ENCODE peak calls at places on chromosomes 16 and 17, in seven cellular contexts. W, E, D, R, U, T and L are unnamed samples.

GRCh38 chr17:52025231-52025630 is 133.3 kb downstream of the CA10 start:
- DNase-seq in D (no peak), W (no peak), U (no peak), R (no peak), T (no peak), E (no peak), L (no peak)

GRCh38 chr17:51888823-51889222 is 269.7 kb downstream of the CA10 start:
- DNase-seq in E (no peak), D (no peak), U (no peak), W (no peak), R (no peak), T (no peak), L (no peak)

GRCh38 chr17:69047368-69048263 is 13.1 kb downstream of the ABCA9 start:
- DNase-seq in D (no peak), T (peak; percentile 51), W (peak; percentile 95), U (no peak), E (no peak), R (no peak), L (no peak)

GRCh38 chr17:75344664-75345063 is 55.4 kb upstream of the SLC25A19 start:
- DNase-seq in T (no peak), W (no peak), R (no peak), E (no peak), D (no peak), U (no peak), L (no peak)

GRCh38 chr17:46915596-46915995 is 7.4 kb upstream of the GOSR2 start:
- DNase-seq in R (no peak), T (no peak), E (no peak), W (no peak), D (no peak), U (no peak), L (no peak)

GRCh38 chr17:74605361-74605760 is 13.3 kb upstream of the CD300LD start:
- DNase-seq in E (no peak), W (no peak), R (no peak), U (no peak), D (no peak), T (no peak), L (peak; percentile 92)

GRCh38 chr16:11626657-11627291 is 40.1 kb upstream of the LITAF start:
- DNase-seq in R (no peak), U (no peak), E (no peak), D (no peak), W (no peak), T (no peak), L (peak; percentile 63)

GRCh38 chr16:4358831-4359561 is 7.9 kb upstream of the PAM16 start:
- DNase-seq in E (no peak), T (no peak), D (no peak), U (no peak), W (no peak), R (peak; percentile 50), L (peak; percentile 96)

GRCh38 chr16:87076950-87077749 is 240.0 kb downstream of the C16orf95 start:
- DNase-seq in T (peak; percentile 37), R (no peak), E (peak; percentile 12), U (no peak), W (peak; percentile 34), D (no peak), L (peak; percentile 77)

GRCh38 chr17:9971991-9972390 is 66.9 kb upstream of the RCVRN start:
- DNase-seq in R (no peak), E (no peak), W (no peak), D (no peak), U (no peak), T (no peak), L (no peak)

GRCh38 chr16:11636172-11636721 is 32.0 kb upstream of the SNN start:
- DNase-seq in U (peak; percentile 96), D (peak; percentile 75), E (peak; percentile 26), W (no peak), R (no peak), T (no peak), L (no peak)

GRCh38 chr17:65531508-65532431 is 29.7 kb downstream of the AXIN2 start:
- DNase-seq in R (no peak), D (no peak), E (no peak), W (no peak), T (no peak), U (no peak), L (peak; percentile 90)

GRCh38 chr16:53211253-53211652 is 156.5 kb downstream of the CHD9 start:
- DNase-seq in D (no peak), E (no peak), T (no peak), R (no peak), U (no peak), W (no peak), L (no peak)

GRCh38 chr16:50340578-50340977 is 28.2 kb downstream of the BRD7 start:
- DNase-seq in T (no peak), R (no peak), E (no peak), D (no peak), U (no peak), W (no peak), L (no peak)

GRCh38 chr16:57318240-57318970 is 33.9 kb upstream of the PLLP start:
- DNase-seq in D (no peak), R (no peak), U (no peak), W (no peak), E (no peak), T (no peak), L (peak; percentile 13)

GRCh38 chr17:68441064-68441770 is 16.1 kb downstream of the WIPI1 start:
- DNase-seq in W (peak; percentile 80), U (no peak), T (peak; percentile 78), R (no peak), D (no peak), E (no peak), L (no peak)